ENCODE peak calls at places on chromosome X, in four cellular contexts. One of them, this sample, is unnamed.
A peak's percentile ranks its signal among the peaks of the same experiment; 100 is the strongest.

GRCh38 chrX:16653424-16653823 is 3.5 kb downstream of the S100G start:
- DNase-seq in HepG2: no peak
- DNase-seq in K562: no peak
- DNase-seq in SK-N-SH: no peak
- DNase-seq in this sample: no peak

GRCh38 chrX:155888139-155888538 is 7.0 kb downstream of the VAMP7 start:
- DNase-seq in HepG2: no peak
- DNase-seq in SK-N-SH: no peak
- DNase-seq in K562: no peak
- DNase-seq in this sample: peak; percentile 28

GRCh38 chrX:1455948-1456280 is 3.2 kb upstream of the ASMTL start:
- DNase-seq in HepG2: no peak
- DNase-seq in SK-N-SH: no peak
- DNase-seq in K562: no peak
- DNase-seq in this sample: no peak

GRCh38 chrX:16573781-16574180 is 76.2 kb upstream of the S100G start:
- DNase-seq in HepG2: no peak
- DNase-seq in SK-N-SH: no peak
- DNase-seq in K562: no peak
- DNase-seq in this sample: no peak

GRCh38 chrX:25343060-25343459 is 327.3 kb upstream of the ARX start:
- DNase-seq in HepG2: no peak
- DNase-seq in SK-N-SH: no peak
- DNase-seq in K562: no peak
- DNase-seq in this sample: no peak

GRCh38 chrX:107716045-107716684 is 59.4 kb downstream of the TSC22D3 start:
- DNase-seq in K562: no peak
- DNase-seq in HepG2: no peak
- DNase-seq in SK-N-SH: peak; percentile 89
- DNase-seq in this sample: no peak

GRCh38 chrX:16076834-16077233 is 46.5 kb upstream of the GRPR start:
- DNase-seq in SK-N-SH: no peak
- DNase-seq in HepG2: no peak
- DNase-seq in K562: no peak
- DNase-seq in this sample: no peak

GRCh38 chrX:80799616-80800015 is 10.1 kb downstream of the BRWD3 start:
- DNase-seq in SK-N-SH: no peak
- DNase-seq in HepG2: no peak
- DNase-seq in K562: no peak
- DNase-seq in this sample: no peak

GRCh38 chrX:68183612-68184214 is 249.6 kb downstream of the OPHN1 start:
- DNase-seq in SK-N-SH: peak; percentile 9
- DNase-seq in K562: peak; percentile 14
- DNase-seq in HepG2: peak; percentile 27
- DNase-seq in this sample: no peak

GRCh38 chrX:55098691-55099090 is 9.9 kb downstream of the PAGE2 start:
- DNase-seq in SK-N-SH: no peak
- DNase-seq in K562: no peak
- DNase-seq in HepG2: no peak
- DNase-seq in this sample: no peak

GRCh38 chrX:151396042-151396826 is 772 bp upstream of the VMA21 start:
- DNase-seq in K562: no peak
- DNase-seq in HepG2: peak; percentile 49
- DNase-seq in SK-N-SH: peak; percentile 15
- DNase-seq in this sample: no peak

GRCh38 chrX:28659269-28659668 is 72.0 kb downstream of the IL1RAPL1 start:
- DNase-seq in SK-N-SH: no peak
- DNase-seq in K562: peak; percentile 6
- DNase-seq in HepG2: no peak
- DNase-seq in this sample: no peak

GRCh38 chrX:150936556-150936955 is 38.1 kb upstream of the CD99L2 start:
- DNase-seq in HepG2: no peak
- DNase-seq in SK-N-SH: no peak
- DNase-seq in K562: no peak
- DNase-seq in this sample: no peak

GRCh38 chrX:10577863-10578262 is 42.5 kb downstream of the MID1 start:
- DNase-seq in K562: no peak
- DNase-seq in SK-N-SH: no peak
- DNase-seq in HepG2: no peak
- DNase-seq in this sample: no peak

GRCh38 chrX:154799554-154800348 is 5.5 kb downstream of the MPP1 start:
- DNase-seq in SK-N-SH: no peak
- DNase-seq in K562: no peak
- DNase-seq in HepG2: peak; percentile 90
- DNase-seq in this sample: no peak

GRCh38 chrX:151722241-151722846 is 6.5 kb downstream of the FATE1 start:
- DNase-seq in SK-N-SH: peak; percentile 58
- DNase-seq in HepG2: peak; percentile 7
- DNase-seq in K562: peak; percentile 65
- DNase-seq in this sample: peak; percentile 2

GRCh38 chrX:49066690-49067089 is 7.1 kb downstream of the PRAF2 start:
- DNase-seq in HepG2: no peak
- DNase-seq in SK-N-SH: no peak
- DNase-seq in K562: no peak
- DNase-seq in this sample: no peak

GRCh38 chrX:151780621-151781020 is 46.1 kb downstream of the CNGA2 start:
- DNase-seq in K562: no peak
- DNase-seq in SK-N-SH: no peak
- DNase-seq in HepG2: no peak
- DNase-seq in this sample: no peak

GRCh38 chrX:16113978-16114554 is 9.3 kb upstream of the GRPR start:
- DNase-seq in HepG2: no peak
- DNase-seq in K562: no peak
- DNase-seq in SK-N-SH: no peak
- DNase-seq in this sample: no peak

GRCh38 chrX:135498236-135498635 is 22.2 kb upstream of the INTS6L start:
- DNase-seq in SK-N-SH: no peak
- DNase-seq in K562: no peak
- DNase-seq in HepG2: no peak
- DNase-seq in this sample: no peak

GRCh38 chrX:150692837-150693781 is at the start of gene MTMR1:
- DNase-seq in K562: peak; percentile 79
- DNase-seq in SK-N-SH: peak; percentile 84
- DNase-seq in HepG2: no peak
- DNase-seq in this sample: no peak

GRCh38 chrX:87017210-87017609 is 500.4 kb upstream of the KLHL4 start:
- DNase-seq in HepG2: no peak
- DNase-seq in SK-N-SH: no peak
- DNase-seq in K562: no peak
- DNase-seq in this sample: no peak

GRCh38 chrX:55120767-55121358 is 32.0 kb downstream of the PAGE2 start:
- DNase-seq in SK-N-SH: no peak
- DNase-seq in HepG2: no peak
- DNase-seq in K562: peak; percentile 14
- DNase-seq in this sample: no peak

GRCh38 chrX:114165537-114165936 is 418.3 kb upstream of the HTR2C start:
- DNase-seq in K562: no peak
- DNase-seq in HepG2: no peak
- DNase-seq in SK-N-SH: no peak
- DNase-seq in this sample: no peak

GRCh38 chrX:49291615-49292337 is 11.7 kb upstream of the GAGE10 start:
- DNase-seq in SK-N-SH: peak; percentile 60
- DNase-seq in HepG2: peak; percentile 12
- DNase-seq in K562: peak; percentile 58
- DNase-seq in this sample: peak; percentile 51

GRCh38 chrX:154748712-154749339 is 2.1 kb downstream of the GAB3 start:
- DNase-seq in HepG2: peak; percentile 32
- DNase-seq in K562: peak; percentile 61
- DNase-seq in SK-N-SH: peak; percentile 70
- DNase-seq in this sample: no peak

GRCh38 chrX:145865082-145865481 is 47.5 kb downstream of the SLITRK2 start:
- DNase-seq in HepG2: no peak
- DNase-seq in SK-N-SH: no peak
- DNase-seq in K562: no peak
- DNase-seq in this sample: no peak
- TF ChIP-seq ZBTB33 in HepG2: no peak
- TF ChIP-seq ZBTB33 in SK-N-SH: no peak
- TF ChIP-seq ZBTB33 in K562: no peak
- TF ChIP-seq ZBTB33 in this sample: no peak

GRCh38 chrX:72019487-72019886 is 108.8 kb downstream of the NHSL2 start:
- DNase-seq in HepG2: no peak
- DNase-seq in K562: no peak
- DNase-seq in SK-N-SH: no peak
- DNase-seq in this sample: no peak
- TF ChIP-seq ELF1 in HepG2: no peak
- TF ChIP-seq ELF1 in K562: no peak
- TF ChIP-seq ELF1 in SK-N-SH: no peak
- TF ChIP-seq ELF1 in this sample: no peak

DNA sequence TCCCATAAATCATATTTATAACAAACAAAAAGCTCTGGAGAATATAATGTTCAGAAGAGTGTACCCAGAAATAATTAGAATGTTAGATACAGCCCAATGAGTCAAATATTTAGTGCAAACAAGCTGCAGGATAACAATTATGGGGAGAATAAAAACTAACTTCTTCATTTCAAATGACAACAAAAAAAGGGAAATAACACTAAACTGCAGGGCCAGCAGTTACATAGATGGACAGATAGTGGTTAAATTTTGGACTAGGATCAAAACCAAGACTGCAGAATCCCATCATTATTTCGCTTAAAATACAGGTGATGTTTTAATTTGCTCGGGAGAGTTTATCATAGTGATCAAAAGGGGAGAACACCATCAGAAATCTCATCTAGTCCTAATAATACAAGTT is 619 bp upstream of the GPR34 start:
- DNase-seq in HepG2: no peak
- DNase-seq in K562: no peak
- DNase-seq in SK-N-SH: no peak
- DNase-seq in this sample: no peak
- TF ChIP-seq YY1 in HepG2: no peak
- TF ChIP-seq YY1 in K562: no peak
- TF ChIP-seq YY1 in SK-N-SH: no peak
- TF ChIP-seq YY1 in this sample: no peak

GRCh38 chrX:148588649-148589310 is 88.4 kb downstream of the AFF2 start:
- DNase-seq in K562: no peak
- DNase-seq in SK-N-SH: no peak
- DNase-seq in HepG2: no peak
- DNase-seq in this sample: no peak
- TF ChIP-seq ZBTB33 in K562: no peak
- TF ChIP-seq ZBTB33 in SK-N-SH: no peak
- TF ChIP-seq ZBTB33 in HepG2: no peak
- TF ChIP-seq ZBTB33 in this sample: no peak

GRCh38 chrX:47080215-47080914 is 2.1 kb downstream of the RGN start:
- DNase-seq in SK-N-SH: no peak
- DNase-seq in HepG2: peak; percentile 89
- DNase-seq in K562: no peak
- DNase-seq in this sample: no peak

GRCh38 chrX:47080915-47081236 is 2.6 kb downstream of the RGN start:
- DNase-seq in K562: no peak
- DNase-seq in SK-N-SH: no peak
- DNase-seq in HepG2: no peak
- DNase-seq in this sample: no peak

DNA sequence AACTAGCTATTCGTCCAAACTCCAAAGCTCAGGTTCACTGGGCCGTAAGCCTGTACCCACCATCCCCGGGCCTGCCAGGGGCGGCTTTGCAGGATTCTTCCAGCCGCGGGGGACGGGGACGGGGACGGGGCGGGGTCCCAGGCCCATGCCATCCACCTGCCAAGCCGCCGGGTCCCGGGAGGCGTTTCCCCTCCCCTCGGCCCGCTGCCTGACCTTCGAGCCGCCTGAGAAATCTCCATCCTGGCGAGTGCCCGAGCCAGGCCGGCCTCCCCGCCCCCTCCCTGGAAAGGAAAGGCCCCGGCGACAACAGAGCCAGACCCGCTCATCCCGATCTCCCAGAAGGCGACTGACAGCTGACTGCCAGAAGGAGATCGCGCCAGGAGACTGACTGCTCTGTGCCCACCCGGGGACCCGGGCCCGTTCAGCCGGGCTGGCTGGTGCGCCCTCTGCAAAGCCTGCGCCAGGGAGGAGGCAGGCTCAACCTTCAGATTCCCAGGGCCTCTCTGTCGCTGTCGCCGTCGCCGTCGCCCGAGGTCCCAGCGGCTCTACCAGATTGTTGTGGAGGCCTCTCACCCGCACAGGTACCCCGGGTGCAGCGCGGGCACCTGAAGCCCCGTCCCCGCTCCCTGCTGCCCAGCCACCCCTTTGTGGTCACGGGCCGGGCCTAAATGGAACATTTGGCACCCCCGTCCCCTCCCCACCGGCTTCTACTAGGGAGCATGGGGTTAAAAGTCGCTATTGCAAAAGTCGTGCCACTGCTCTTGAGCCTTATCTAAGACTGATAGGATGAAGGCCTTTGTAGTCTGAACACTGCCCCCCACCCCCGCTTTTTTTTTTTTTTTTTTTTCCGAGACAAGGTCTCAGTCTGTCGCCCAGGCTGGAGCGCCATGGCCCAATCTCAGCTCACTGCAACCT is at the start of gene RGN:
- DNase-seq in K562: no peak
- DNase-seq in HepG2: peak; percentile 81
- DNase-seq in SK-N-SH: peak; percentile 18
- DNase-seq in this sample: no peak
- TF ChIP-seq ELF1 in K562: no peak
- TF ChIP-seq ELF1 in HepG2: no peak
- TF ChIP-seq ELF1 in SK-N-SH: no peak
- TF ChIP-seq ELF1 in this sample: no peak

GRCh38 chrX:48021026-48021900 is 14.5 kb downstream of the SPACA5 start:
- DNase-seq in SK-N-SH: peak; percentile 86
- DNase-seq in HepG2: peak; percentile 71
- DNase-seq in K562: peak; percentile 25
- DNase-seq in this sample: no peak
- TF ChIP-seq YY1 in SK-N-SH: peak; percentile 99
- TF ChIP-seq YY1 in HepG2: peak; percentile 93
- TF ChIP-seq YY1 in K562: peak; percentile 95
- TF ChIP-seq YY1 in this sample: no peak

GRCh38 chrX:65705439-65705838 is 38.0 kb downstream of the MSN start:
- DNase-seq in K562: no peak
- DNase-seq in HepG2: no peak
- DNase-seq in SK-N-SH: no peak
- DNase-seq in this sample: no peak
- TF ChIP-seq ZBTB33 in K562: no peak
- TF ChIP-seq ZBTB33 in HepG2: no peak
- TF ChIP-seq ZBTB33 in SK-N-SH: no peak
- TF ChIP-seq ZBTB33 in this sample: no peak

This sample was measured in HCT116.